ENCODE peak calls at places on chromosomes 11 and 22, in seven cellular contexts. C is KBM-7; I is HFFc6; U is T-cell; P is GM23248; X is NCI-H2029; B is CD4-positive, alpha-beta T cell. V is an unnamed sample.

GRCh38 chr11:71490044-71490730 is 36.9 kb upstream of the KRTAP5-7 start:
- DNase-seq in C (no peak), I (no peak), U (peak; percentile 2), P (no peak), X (no peak), B (no peak), V (no peak)

GRCh38 chr11:8989411-8989810 is 14.4 kb downstream of the NRIP3 start:
- DNase-seq in C (no peak), I (peak; percentile 32), U (no peak), P (peak; percentile 74), X (no peak), B (no peak), V (no peak)

GRCh38 chr11:34840736-34841386 is 75.3 kb downstream of the APIP start:
- DNase-seq in C (peak; percentile 88), I (no peak), U (peak; percentile 10), P (peak; percentile 35), X (peak; percentile 43), B (no peak), V (no peak)

GRCh38 chr11:65219930-65220213 is 38.1 kb downstream of the CAPN1 start:
- DNase-seq in C (no peak), I (peak; percentile 57), U (no peak), P (peak; percentile 83), X (no peak), B (no peak), V (no peak)

GRCh38 chr22:46110215-46110614 is 40.1 kb upstream of the PPARA start:
- DNase-seq in C (no peak), I (no peak), U (no peak), P (peak; percentile 82), X (no peak), B (no peak), V (no peak)

GRCh38 chr22:17890892-17891291 is 116.6 kb upstream of the BID start:
- DNase-seq in C (no peak), I (no peak), U (no peak), P (no peak), X (no peak), B (no peak), V (no peak)

GRCh38 chr22:31734512-31734911 is 15.4 kb downstream of the PRR14L start:
- DNase-seq in C (no peak), I (peak; percentile 78), U (no peak), P (peak; percentile 81), X (no peak), B (no peak), V (no peak)

GRCh38 chr11:44805152-44805461 is 78.3 kb downstream of the TSPAN18 start:
- DNase-seq in C (no peak), I (no peak), U (no peak), P (peak; percentile 10), X (no peak), B (no peak), V (no peak)

GRCh38 chr11:2837096-2837601 is 48.4 kb downstream of the CDKN1C start:
- DNase-seq in C (no peak), I (peak; percentile 67), U (no peak), P (peak; percentile 80), X (no peak), B (no peak), V (no peak)

GRCh38 chr11:102780491-102780918 is at the start of gene MMP10:
- DNase-seq in C (no peak), I (peak; percentile 80), U (no peak), P (peak; percentile 87), X (no peak), B (no peak), V (no peak)

GRCh38 chr22:43018615-43019014 is 3.7 kb upstream of the PACSIN2 start:
- DNase-seq in C (no peak), I (no peak), U (no peak), P (no peak), X (no peak), B (no peak), V (no peak)

GRCh38 chr11:61913699-61914395 is 3.5 kb downstream of the RAB3IL1 start:
- DNase-seq in C (no peak), I (no peak), U (no peak), P (no peak), X (no peak), B (no peak), V (no peak)

GRCh38 chr11:76424379-76424778 is 20.4 kb upstream of the EMSY start:
- DNase-seq in C (no peak), I (no peak), U (no peak), P (no peak), X (no peak), B (no peak), V (peak; percentile 27)

GRCh38 chr11:33737362-33737821 is 1.2 kb upstream of the CD59 start:
- DNase-seq in C (no peak), I (peak; percentile 30), U (no peak), P (peak; percentile 50), X (no peak), B (no peak), V (no peak)

GRCh38 chr11:42651654-42652053 is 660.1 kb upstream of the API5 start:
- DNase-seq in C (no peak), I (no peak), U (no peak), P (no peak), X (no peak), B (no peak), V (no peak)

GRCh38 chr11:134038897-134039470 is 29.9 kb upstream of the JAM3 start:
- DNase-seq in C (no peak), I (no peak), U (no peak), P (no peak), X (no peak), B (no peak), V (no peak)

GRCh38 chr11:1862588-1863351 is 9.9 kb downstream of the LSP1 start:
- DNase-seq in C (no peak), I (no peak), U (no peak), P (peak; percentile 58), X (no peak), B (no peak), V (no peak)

GRCh38 chr11:35783803-35784202 is 121.2 kb downstream of the TRIM44 start:
- DNase-seq in C (no peak), I (no peak), U (no peak), P (no peak), X (no peak), B (no peak), V (no peak)

GRCh38 chr11:129750343-129751292 is 65.0 kb upstream of the TMEM45B start:
- DNase-seq in C (peak; percentile 80), I (peak; percentile 30), U (peak; percentile 80), P (peak; percentile 72), X (peak; percentile 41), B (peak; percentile 74), V (no peak)

GRCh38 chr11:47915407-47916137 is 64.8 kb upstream of the PTPRJ start:
- DNase-seq in C (no peak), I (no peak), U (peak; percentile 23), P (no peak), X (no peak), B (peak; percentile 13), V (no peak)

GRCh38 chr22:41364955-41365354 is 16.8 kb upstream of the TEF start:
- DNase-seq in C (no peak), I (no peak), U (no peak), P (no peak), X (no peak), B (no peak), V (no peak)

GRCh38 chr11:48058064-48058463 is 77.7 kb downstream of the PTPRJ start:
- DNase-seq in C (no peak), I (no peak), U (no peak), P (no peak), X (no peak), B (no peak), V (no peak)

GRCh38 chr11:15580056-15580774 is 465.5 kb downstream of the INSC start:
- DNase-seq in C (no peak), I (no peak), U (no peak), P (no peak), X (peak; percentile 7), B (no peak), V (no peak)

GRCh38 chr11:66494935-66495334 is 14.7 kb downstream of the DPP3 start:
- DNase-seq in C (no peak), I (no peak), U (no peak), P (no peak), X (no peak), B (no peak), V (no peak)

GRCh38 chr11:15673408-15673811 is 558.7 kb downstream of the INSC start:
- DNase-seq in C (no peak), I (no peak), U (no peak), P (no peak), X (peak; percentile 62), B (no peak), V (no peak)

GRCh38 chr22:45006101-45006872 is 3.5 kb downstream of the PHF21B start:
- DNase-seq in C (no peak), I (no peak), U (no peak), P (peak; percentile 6), X (no peak), B (no peak), V (no peak)

GRCh38 chr11:3095712-3096361 is 38.6 kb upstream of the CARS1 start:
- DNase-seq in C (no peak), I (peak; percentile 74), U (no peak), P (peak; percentile 85), X (no peak), B (no peak), V (no peak)

GRCh38 chr11:46675288-46675851 is 25.0 kb downstream of the ARHGAP1 start:
- DNase-seq in C (no peak), I (peak; percentile 73), U (no peak), P (peak; percentile 92), X (no peak), B (no peak), V (no peak)

GRCh38 chr11:47156333-47156732 is 20.3 kb downstream of the ARFGAP2 start:
- DNase-seq in C (no peak), I (no peak), U (no peak), P (peak; percentile 27), X (no peak), B (no peak), V (no peak)